ENCODE peak calls at places on chromosomes 4 and X, in nine cellular contexts. W is esophagus squamous epithelium, T is hepatocyte, Q is ovary, G is psoas muscle, R is uterus, P is Peyer's patch, J is tibial nerve, B is WERI-Rb-1. F is an unnamed sample.

GRCh38 chr4:175035907-175036306 is 117.7 kb downstream of the ADAM29 start:
- DNase-seq in W (no peak), T (no peak), Q (no peak), G (no peak), R (no peak), P (no peak), J (no peak), B (no peak), F (no peak)

GRCh38 chrX:56795309-56795868 is 66.3 kb downstream of the NBDY start:
- DNase-seq in W (no peak), T (no peak), Q (no peak), G (no peak), R (no peak), P (no peak), J (no peak), B (no peak), F (no peak)

GRCh38 chr4:143016171-143016570 is 168.5 kb upstream of the USP38 start:
- DNase-seq in W (no peak), T (no peak), Q (no peak), G (no peak), R (no peak), P (no peak), J (no peak), B (no peak), F (no peak)

GRCh38 chr4:127660486-127660885 is 27.7 kb downstream of the INTU start:
- DNase-seq in W (no peak), T (no peak), Q (no peak), G (no peak), R (no peak), P (no peak), J (no peak), B (no peak), F (no peak)

GRCh38 chrX:1667566-1667965 is 52.7 kb downstream of the ASMT start:
- DNase-seq in W (no peak), T (no peak), Q (no peak), G (no peak), R (no peak), P (no peak), J (no peak), B (no peak), F (no peak)

GRCh38 chrX:45353462-45353861 is 152.8 kb upstream of the DIPK2B start:
- DNase-seq in W (no peak), T (no peak), Q (no peak), G (no peak), R (no peak), P (no peak), J (no peak), B (no peak), F (no peak)

GRCh38 chr4:182832352-182833120 is 84.7 kb downstream of the DCTD start:
- DNase-seq in W (no peak), T (no peak), Q (no peak), G (no peak), R (no peak), P (no peak), J (no peak), B (no peak), F (no peak)

GRCh38 chr4:105274090-105274489 is 127.4 kb downstream of the TET2 start:
- DNase-seq in W (no peak), T (no peak), Q (no peak), G (no peak), R (no peak), P (no peak), J (no peak), B (no peak), F (no peak)

GRCh38 chr4:186188107-186188506 is 3.3 kb upstream of the CYP4V2 start:
- DNase-seq in W (no peak), T (no peak), Q (no peak), G (no peak), R (no peak), P (no peak), J (no peak), B (no peak), F (no peak)

GRCh38 chr4:168882650-168883233 is 127.3 kb downstream of the CBR4 start:
- DNase-seq in W (no peak), T (no peak), Q (no peak), G (peak; percentile 38), R (no peak), P (no peak), J (no peak), B (no peak), F (no peak)

GRCh38 chr4:2432991-2433530 is 14.3 kb downstream of the CFAP99 start:
- DNase-seq in W (no peak), T (no peak), Q (no peak), G (peak; percentile 43), R (no peak), P (no peak), J (no peak), B (no peak), F (peak; percentile 65)

GRCh38 chrX:139297638-139298037 is 232.9 kb upstream of the F9 start:
- DNase-seq in W (no peak), T (no peak), Q (no peak), G (no peak), R (no peak), P (no peak), J (no peak), B (no peak), F (no peak)

GRCh38 chrX:140502491-140503229 is 2.2 kb downstream of the SOX3 start:
- DNase-seq in W (no peak), T (no peak), Q (no peak), G (no peak), R (no peak), P (no peak), J (no peak), B (no peak), F (no peak)

GRCh38 chr4:123466080-123466785 is 69.6 kb downstream of the SPRY1 start:
- DNase-seq in W (no peak), T (no peak), Q (no peak), G (no peak), R (no peak), P (no peak), J (no peak), B (no peak), F (no peak)

GRCh38 chr4:183659919-183660318 is 826 bp downstream of the TRAPPC11 start:
- DNase-seq in W (no peak), T (peak; percentile 13), Q (no peak), G (no peak), R (no peak), P (no peak), J (no peak), B (no peak), F (no peak)

GRCh38 chr4:108483077-108483476 is 137.3 kb upstream of the RPL34 start:
- DNase-seq in W (no peak), T (no peak), Q (no peak), G (no peak), R (no peak), P (no peak), J (no peak), B (no peak), F (no peak)

DNA sequence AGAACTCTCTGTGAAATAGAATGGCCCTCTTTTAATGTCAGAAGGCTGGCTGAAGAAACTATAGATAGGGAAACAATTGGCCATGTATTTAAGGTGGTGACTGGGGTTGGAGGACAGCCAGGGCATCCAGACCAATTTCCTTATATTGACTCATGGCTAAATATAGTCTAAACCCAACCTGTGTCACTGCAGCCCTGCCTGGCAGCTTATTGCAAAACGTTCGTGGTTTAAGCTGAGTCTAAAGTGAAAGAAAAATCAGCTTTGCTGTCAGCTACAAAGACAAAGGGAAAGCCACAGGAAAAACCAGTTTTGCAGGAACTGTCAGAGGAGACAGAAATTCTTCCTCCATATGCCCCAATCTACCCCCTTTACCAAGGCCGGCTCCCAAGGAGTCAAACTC is 902.8 kb upstream of the NDST4 start:
- DNase-seq in W (no peak), T (no peak), Q (no peak), G (peak; percentile 14), R (no peak), P (no peak), J (no peak), B (no peak), F (no peak)
- H3K9me3 ChIP-seq in W (peaks cover 35% of the 10 kb centered on the region), T (no peaks in the 10 kb centered on the region), Q (peaks cover 4% of the 10 kb centered on the region), G (peaks cover 19% of the 10 kb centered on the region), R (no peaks in the 10 kb centered on the region), P (no peaks in the 10 kb centered on the region), J (no peaks in the 10 kb centered on the region), B (peaks cover 24% of the 10 kb centered on the region), F (peaks cover 94% of the 10 kb centered on the region)

GRCh38 chr4:138334346-138335016 is 92.3 kb upstream of the SLC7A11 start:
- DNase-seq in W (no peak), T (peak; percentile 64), Q (no peak), G (no peak), R (no peak), P (no peak), J (no peak), B (no peak), F (no peak)
- H3K4me3 ChIP-seq in W (no peak overlapping the region), T (no peak overlapping the region), Q (no peak overlapping the region), G (no peak overlapping the region), R (no peak overlapping the region), P (no peak overlapping the region), J (no peak overlapping the region), B (no peak overlapping the region), F (no peak overlapping the region)

GRCh38 chr4:77600521-77601451 is 4.8 kb upstream of the CXCL13 start:
- DNase-seq in W (no peak), T (peak; percentile 62), Q (no peak), G (no peak), R (no peak), P (no peak), J (no peak), B (peak; percentile 27), F (no peak)
- TF ChIP-seq CTCF in W (peak; percentile 76), T (peak; percentile 79), Q (peak; percentile 50), G (peak; percentile 58), R (peak; percentile 46), P (peak; percentile 78), J (peak; percentile 53), B (peak; percentile 75), F (peak; percentile 64)

GRCh38 chr4:252065-252601 is 53.1 kb downstream of the ZNF732 start:
- DNase-seq in W (no peak), T (no peak), Q (no peak), G (no peak), R (no peak), P (no peak), J (no peak), B (no peak), F (no peak)

GRCh38 chr4:256492-256891 is 48.8 kb downstream of the ZNF732 start:
- DNase-seq in W (no peak), T (no peak), Q (no peak), G (no peak), R (no peak), P (no peak), J (no peak), B (no peak), F (no peak)

DNA sequence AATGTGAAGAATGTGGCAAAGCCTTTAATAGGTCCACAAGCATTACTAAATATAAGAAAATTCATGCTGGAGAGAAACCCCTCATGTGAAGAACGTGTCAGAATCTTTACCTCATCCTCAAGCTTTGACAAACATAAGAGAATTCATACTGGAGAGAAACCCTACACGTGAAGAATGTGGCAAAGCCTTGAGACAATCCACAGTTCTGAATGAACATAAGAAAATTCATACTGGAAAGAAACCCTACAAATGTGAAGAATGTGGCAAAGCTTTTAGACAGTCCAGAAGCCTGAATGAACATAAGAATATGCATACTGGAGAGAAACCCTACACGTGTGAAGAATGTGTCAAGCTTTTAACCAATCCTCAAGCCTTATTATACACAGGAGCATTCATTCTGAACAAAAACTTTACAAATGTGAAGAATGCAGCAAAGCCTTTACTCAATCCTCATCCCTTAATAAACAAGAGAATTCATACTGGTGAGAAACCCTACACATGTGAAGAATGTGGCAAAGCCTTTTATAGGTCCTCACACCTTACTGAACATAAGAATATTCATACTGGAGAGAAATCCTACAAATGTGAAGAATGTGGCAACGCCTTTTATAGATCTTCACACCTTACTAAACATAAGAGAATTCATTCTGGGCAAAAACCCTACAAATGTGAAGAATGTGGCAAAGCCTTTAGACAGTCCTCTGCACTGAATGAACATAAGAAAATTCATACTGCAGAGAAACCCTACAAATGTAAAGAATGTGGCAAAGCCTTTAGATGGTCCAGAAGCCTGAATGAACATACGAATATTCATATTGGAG is 51.1 kb downstream of the ZNF732 start:
- DNase-seq in W (no peak), T (no peak), Q (no peak), G (no peak), R (no peak), P (no peak), J (no peak), B (no peak), F (no peak)
- H3K9me3 ChIP-seq in W (peaks cover 63% of the 10 kb centered on the region), T (peaks cover 34% of the 10 kb centered on the region), Q (peaks cover 26% of the 10 kb centered on the region), G (peaks cover 74% of the 10 kb centered on the region), R (no peaks in the 10 kb centered on the region), P (no peaks in the 10 kb centered on the region), J (peaks cover 4% of the 10 kb centered on the region), B (peaks cover 51% of the 10 kb centered on the region), F (peaks cover 100% of the 10 kb centered on the region)